ENCODE peak calls at places on chromosomes 1 and 21, in six cellular contexts. Y is cardiac fibroblast, D is endodermal cell, M is heart right ventricle, T is colonic mucosa, N is HFF-Myc. X is an unnamed sample.

GRCh38 chr1:154407021-154407865 is 2.1 kb downstream of the IL6R start:
- DNase-seq in Y (no peak), D (peak), M (no peak), T (peak), N (no peak), X (no peak)

GRCh38 chr1:203342192-203342940 is 8.6 kb downstream of the FMOD start:
- DNase-seq in Y (peak), D (peak), M (no peak), T (peak), N (no peak), X (no peak)

GRCh38 chr1:199920635-199921034 is 106.9 kb upstream of the NR5A2 start:
- DNase-seq in Y (no peak), D (no peak), M (no peak), T (no peak), N (no peak), X (no peak)

GRCh38 chr1:204677864-204678263 is 7.7 kb downstream of the LRRN2 start:
- DNase-seq in Y (no peak), D (no peak), M (no peak), T (no peak), N (no peak), X (no peak)

GRCh38 chr1:25754421-25755195 is 45.4 kb upstream of the SELENON start:
- DNase-seq in Y (no peak), D (no peak), M (no peak), T (no peak), N (no peak), X (no peak)

GRCh38 chr21:14308234-14308633 is 74.7 kb downstream of the HSPA13 start:
- DNase-seq in Y (no peak), D (no peak), M (no peak), T (no peak), N (no peak), X (no peak)

GRCh38 chr1:205229399-205229861 is 1.7 kb downstream of the TMCC2 start:
- DNase-seq in Y (peak), D (peak), M (peak), T (peak), N (no peak), X (no peak)

GRCh38 chr1:84377480-84378095 is 20.7 kb upstream of the DNASE2B start:
- DNase-seq in Y (peak), D (no peak), M (no peak), T (no peak), N (peak), X (peak)

GRCh38 chr1:27535386-27535785 is 45.4 kb upstream of the WASF2 start:
- DNase-seq in Y (no peak), D (no peak), M (no peak), T (no peak), N (no peak), X (no peak)

GRCh38 chr1:79448426-79448825 is 441.9 kb upstream of the ADGRL4 start:
- DNase-seq in Y (peak), D (no peak), M (no peak), T (no peak), N (no peak), X (no peak)

DNA sequence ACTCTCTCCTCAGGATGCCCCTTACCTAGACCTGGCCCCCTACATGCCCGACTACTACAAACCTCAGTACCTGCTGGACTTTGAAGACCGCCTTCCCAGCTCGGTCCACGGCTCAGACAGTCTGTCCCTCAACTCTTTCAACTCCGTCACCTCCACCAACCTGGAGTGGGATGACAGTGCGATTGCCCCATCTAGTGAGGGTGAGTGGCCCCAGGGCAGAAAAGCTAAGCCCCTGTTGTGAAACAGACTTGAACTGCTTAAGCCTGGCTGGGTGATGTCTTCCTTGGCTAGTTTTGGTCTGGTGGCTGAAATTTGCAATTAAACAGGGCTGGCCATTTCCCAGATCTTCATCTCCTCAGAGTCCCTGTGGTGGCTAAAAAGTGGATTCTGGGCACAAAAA is 16.3 kb upstream of the SLC25A34 start:
- DNase-seq in Y (no peak), D (no peak), M (no peak), T (no peak), N (no peak), X (no peak)
- TF ChIP-seq CTCF in Y (no peak), D (no peak), M (no peak), T (no peak), N (no peak), X (no peak)

DNA sequence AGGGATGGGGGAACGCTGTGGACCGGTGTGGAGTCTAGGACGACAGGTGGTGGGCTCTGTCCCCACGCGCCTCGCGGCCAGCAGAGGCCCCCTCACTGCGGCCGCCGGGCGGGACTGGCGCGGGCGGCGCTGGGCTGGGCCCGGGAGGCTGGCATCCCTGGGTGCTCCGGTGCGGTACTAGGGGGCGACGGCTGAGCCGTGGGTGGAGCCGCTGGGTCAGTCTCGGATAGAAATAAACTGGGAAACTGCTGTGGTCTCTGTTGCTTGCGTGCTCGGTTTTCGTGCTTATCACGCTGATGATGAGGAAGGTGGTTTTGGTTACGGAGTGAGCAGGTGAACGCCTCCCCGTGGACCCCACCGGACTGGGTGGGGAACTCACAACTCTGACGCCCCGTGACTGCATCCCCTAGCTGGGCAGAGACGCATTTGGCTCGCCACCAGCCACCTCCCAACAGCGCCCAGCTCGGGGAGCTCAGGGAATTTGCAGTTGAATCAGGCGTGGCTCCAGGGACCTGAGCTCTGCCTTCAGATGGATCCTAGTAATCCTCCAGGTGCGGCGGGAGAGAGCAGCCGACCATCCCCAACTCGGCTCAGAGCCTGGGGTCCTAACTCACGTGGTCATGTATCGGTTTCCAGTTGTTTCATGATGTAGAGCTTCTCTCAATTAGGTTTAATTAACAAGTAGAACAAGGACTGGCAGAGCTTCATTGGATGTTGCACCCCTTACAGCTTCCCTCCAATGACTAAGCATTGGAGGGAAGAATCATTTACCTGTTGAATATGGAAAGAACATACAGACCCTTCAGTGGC is 32.1 kb downstream of the HSD17B7 start:
- DNase-seq in Y (peak), D (peak), M (peak), T (no peak), N (no peak), X (no peak)
- TF ChIP-seq CTCF in Y (peak), D (peak), M (no peak), T (no peak), N (no peak), X (no peak)

DNA sequence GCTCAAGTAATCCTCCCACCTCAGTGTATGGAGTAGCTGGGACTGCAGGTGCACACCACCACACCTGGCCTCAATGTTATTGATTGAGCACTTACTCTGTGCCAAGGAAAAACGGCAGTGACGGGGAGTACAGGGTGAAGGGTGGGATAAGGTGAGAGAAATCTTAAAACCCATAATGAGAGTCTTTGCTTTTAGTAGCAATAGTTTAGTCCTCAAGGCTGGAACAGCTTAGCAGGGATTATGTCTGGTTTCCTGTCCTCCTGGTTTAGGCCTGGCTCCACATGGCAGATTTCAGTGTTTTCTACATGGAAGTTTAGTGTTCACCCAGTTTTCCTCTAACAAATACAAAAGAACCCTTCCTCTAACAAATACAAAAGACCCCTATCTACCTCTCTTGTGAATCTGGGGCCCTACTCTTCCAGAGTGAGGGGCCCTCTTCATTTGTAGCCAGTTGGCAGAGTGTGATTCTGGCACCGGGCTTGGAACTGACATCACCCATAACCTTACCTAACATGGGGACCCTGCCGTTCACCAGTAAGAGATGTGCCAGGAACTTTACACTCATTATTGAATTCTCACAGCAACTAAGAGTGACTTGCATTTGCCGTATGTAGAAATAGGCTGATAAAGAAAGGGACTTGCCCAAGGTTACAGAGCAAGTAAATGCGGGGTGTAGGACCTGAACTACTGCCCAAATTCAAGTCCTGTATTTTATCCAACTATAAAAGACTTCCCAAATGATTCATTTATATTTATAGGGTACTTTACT is 6.9 kb downstream of the ZNF691 start:
- DNase-seq in Y (no peak), D (no peak), M (no peak), T (no peak), N (no peak), X (no peak)
- TF ChIP-seq CTCF in Y (no peak), D (no peak), M (no peak), T (no peak), N (no peak), X (no peak)

GRCh38 chr1:23080885-23081284 is 61.6 kb downstream of the KDM1A start:
- DNase-seq in Y (no peak), D (no peak), M (no peak), T (no peak), N (no peak), X (no peak)

GRCh38 chr1:23083714-23084480 is 64.6 kb downstream of the KDM1A start:
- DNase-seq in Y (peak), D (no peak), M (peak), T (no peak), N (no peak), X (no peak)

GRCh38 chr1:23084880-23085279 is 65.6 kb downstream of the KDM1A start:
- DNase-seq in Y (no peak), D (no peak), M (no peak), T (no peak), N (no peak), X (no peak)

GRCh38 chr1:23079025-23079424 is 59.8 kb downstream of the KDM1A start:
- DNase-seq in Y (no peak), D (no peak), M (no peak), T (no peak), N (no peak), X (no peak)

GRCh38 chr1:23081376-23081775 is 62.1 kb downstream of the KDM1A start:
- DNase-seq in Y (no peak), D (peak), M (no peak), T (no peak), N (no peak), X (no peak)
- TF ChIP-seq CTCF in Y (peak), D (peak), M (no peak), T (no peak), N (no peak), X (no peak)

GRCh38 chr1:206856674-206857464 is 8.6 kb upstream of the IL20 start:
- DNase-seq in Y (no peak), D (peak), M (no peak), T (no peak), N (no peak), X (no peak)
- TF ChIP-seq CTCF in Y (peak), D (peak), M (no peak), T (no peak), N (peak), X (peak)

DNA sequence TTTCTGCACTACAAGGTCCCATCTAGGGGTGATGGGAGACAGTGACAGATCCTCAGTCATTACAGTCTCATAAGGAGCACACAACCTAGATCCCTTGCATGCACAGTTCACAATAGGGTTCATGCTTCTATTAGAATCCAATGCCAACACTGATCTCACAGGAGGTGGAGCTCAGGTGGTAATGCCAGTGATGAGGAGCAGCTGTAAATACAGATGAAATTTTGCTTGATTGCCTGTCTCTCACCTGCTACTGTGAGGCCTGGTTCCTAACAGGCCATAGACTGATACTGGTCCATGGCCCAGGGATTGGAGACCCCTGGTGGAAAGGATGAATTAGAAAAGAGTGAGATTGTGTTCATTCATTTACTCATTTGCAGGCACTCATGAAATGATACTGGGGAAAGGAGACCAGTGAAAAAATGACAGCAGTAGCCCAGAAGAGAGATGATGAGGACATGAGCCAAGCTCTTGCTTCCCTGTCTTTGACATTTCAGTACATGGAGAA is 251.6 kb upstream of the DUSP10 start:
- DNase-seq in Y (no peak), D (no peak), M (no peak), T (no peak), N (no peak), X (no peak)
- TF ChIP-seq CTCF in Y (no peak), D (peak), M (no peak), T (no peak), N (no peak), X (no peak)